ENCODE peak calls at places on chromosome 18, in four cellular contexts. S, V, L and B are unnamed samples.

GRCh38 chr18:63697261-63697660 is 5.5 kb upstream of the SERPINB11 start:
- DNase-seq in S (peak), V (no peak), L (no peak), B (no peak)

GRCh38 chr18:33469699-33470098 is 29.2 kb upstream of the CCDC178 start:
- DNase-seq in S (no peak), V (peak), L (no peak), B (no peak)

GRCh38 chr18:50183556-50183955 is 11.4 kb downstream of the MYO5B start:
- DNase-seq in S (peak), V (peak), L (no peak), B (peak)

GRCh38 chr18:62999921-63000320 is 284.6 kb downstream of the PHLPP1 start:
- DNase-seq in S (no peak), V (no peak), L (no peak), B (no peak)

GRCh38 chr18:27005589-27005988 is 140.1 kb upstream of the AQP4 start:
- DNase-seq in S (no peak), V (no peak), L (peak), B (no peak)

GRCh38 chr18:10032331-10032979 is 118.6 kb downstream of the VAPA start:
- DNase-seq in S (no peak), V (no peak), L (peak), B (no peak)

GRCh38 chr18:50218432-50219197 is 23.7 kb upstream of the MYO5B start:
- DNase-seq in S (peak), V (peak), L (peak), B (no peak)

GRCh38 chr18:47883771-47884413 is 46.6 kb downstream of the SMAD2 start:
- DNase-seq in S (peak), V (peak), L (no peak), B (peak)

GRCh38 chr18:33372442-33372841 is 68.1 kb downstream of the CCDC178 start:
- DNase-seq in S (peak), V (no peak), L (no peak), B (no peak)

DNA sequence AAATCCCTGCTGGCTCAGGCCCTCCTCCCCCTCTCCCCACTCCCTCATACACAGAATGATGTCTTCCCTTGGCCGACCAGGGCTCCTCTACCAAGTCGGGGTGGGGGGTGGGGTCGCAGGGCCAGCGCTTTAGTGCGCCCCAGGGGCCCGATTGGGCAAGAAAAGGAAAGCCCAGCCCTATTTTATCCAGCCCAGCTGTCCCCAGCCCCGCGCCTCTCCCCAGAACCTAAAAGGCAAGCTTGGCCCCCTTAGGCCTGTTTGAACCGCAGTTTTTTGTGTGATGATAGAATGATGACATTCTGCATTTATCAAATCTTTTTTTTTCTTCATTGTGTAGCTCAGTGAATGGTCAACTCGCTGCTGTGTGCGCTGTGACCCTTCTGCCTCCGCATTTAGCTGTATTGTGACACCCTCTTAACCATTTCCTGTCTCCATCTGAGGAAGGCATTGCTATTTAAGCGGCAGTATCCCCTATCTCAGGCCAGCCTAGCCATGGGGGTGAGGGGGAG is 231.4 kb downstream of the HAUS1 start:
- DNase-seq in S (no peak), V (no peak), L (peak), B (no peak)
- H3K4me3 ChIP-seq in S (no peak), V (peak), L (peak), B (peak)

GRCh38 chr18:54257015-54257414 is 12.3 kb upstream of the POLI start:
- DNase-seq in S (peak), V (no peak), L (no peak), B (no peak)
- H3K4me3 ChIP-seq in S (no peak), V (no peak), L (no peak), B (no peak)

GRCh38 chr18:35974181-35974580 is 1.7 kb downstream of the RMP24 start:
- DNase-seq in S (no peak), V (no peak), L (no peak), B (no peak)

GRCh38 chr18:35969676-35970075 is 2.8 kb upstream of the RMP24 start:
- DNase-seq in S (no peak), V (no peak), L (no peak), B (no peak)

GRCh38 chr18:35972197-35973000 is at the start of gene RMP24:
- DNase-seq in S (peak), V (peak), L (peak), B (peak)

GRCh38 chr18:35971661-35972196 is 750 bp upstream of the RMP24 start:
- DNase-seq in S (no peak), V (peak), L (no peak), B (no peak)

GRCh38 chr18:35973650-35974049 is 1.2 kb downstream of the RMP24 start:
- DNase-seq in S (no peak), V (no peak), L (no peak), B (no peak)
- H3K4me3 ChIP-seq in S (peak), V (peak), L (peak), B (peak)

GRCh38 chr18:32349728-32350395 is 120.8 kb downstream of the GAREM1 start:
- DNase-seq in S (peak), V (peak), L (peak), B (peak)
- H3K4me3 ChIP-seq in S (no peak), V (peak), L (no peak), B (no peak)

DNA sequence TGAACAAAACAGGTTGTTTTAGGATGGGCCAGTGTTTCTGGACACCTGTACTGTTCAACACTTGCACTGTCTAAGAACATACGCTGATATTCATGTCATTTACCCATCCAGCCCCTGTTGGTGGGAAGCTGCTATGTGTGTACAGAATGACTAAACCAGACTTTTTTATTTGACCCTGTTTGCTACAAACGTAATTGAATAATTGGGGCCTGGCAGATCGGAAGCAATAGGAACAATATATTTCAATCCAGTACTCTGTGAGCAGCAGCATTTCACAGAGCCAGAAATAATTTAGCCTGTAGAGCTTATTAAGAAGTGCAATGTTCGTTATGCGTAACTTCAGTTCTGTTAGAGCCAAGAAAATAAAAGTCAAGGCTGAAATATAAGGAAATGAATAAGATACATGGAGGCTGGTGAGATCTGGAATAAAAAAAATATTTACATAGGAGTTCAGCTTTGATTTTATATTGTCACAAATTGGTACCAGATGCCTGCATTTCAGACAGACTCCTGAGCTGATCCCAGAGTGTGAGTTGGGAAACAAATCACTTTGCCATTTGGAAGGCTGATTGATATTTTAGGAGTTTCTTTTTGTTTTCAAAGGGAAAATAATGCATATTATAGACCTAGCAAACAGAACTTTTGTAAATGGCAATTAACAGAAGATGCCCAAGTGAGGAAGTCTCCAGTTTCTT is 19.7 kb downstream of the CABLES1 start:
- DNase-seq in S (no peak), V (no peak), L (no peak), B (no peak)
- H3K4me3 ChIP-seq in S (no peak), V (no peak), L (no peak), B (no peak)

GRCh38 chr18:65749881-65750280 is 931 bp upstream of the CDH7 start:
- DNase-seq in S (no peak), V (no peak), L (no peak), B (no peak)
- H3K4me3 ChIP-seq in S (no peak), V (peak), L (peak), B (peak)

GRCh38 chr18:22265838-22266237 is 96.4 kb downstream of the GATA6 start:
- DNase-seq in S (no peak), V (no peak), L (no peak), B (no peak)
- H3K4me3 ChIP-seq in S (no peak), V (no peak), L (no peak), B (no peak)